ENCODE peak calls at places on chromosome 15, in four cellular contexts. C, X, L and R are unnamed samples.
A peak's percentile ranks its signal among the peaks of the same experiment; 100 is the strongest.

GRCh38 chr15:45157974-45158373 is 28.2 kb downstream of the DUOX1 start:
- DNase-seq in C (no peak), X (no peak), L (no peak), R (no peak)

GRCh38 chr15:72197045-72197459 is 535 bp downstream of the GRAMD2A start:
- DNase-seq in C (no peak), X (no peak), L (no peak), R (no peak)

GRCh38 chr15:52284164-52284563 is 11.4 kb downstream of the MYO5C start:
- DNase-seq in C (no peak), X (no peak), L (no peak), R (no peak)

GRCh38 chr15:97479957-97480356 is 480.5 kb upstream of the ARRDC4 start:
- DNase-seq in C (no peak), X (no peak), L (no peak), R (no peak)

GRCh38 chr15:101664303-101664913 is 12.2 kb upstream of the TM2D3 start:
- DNase-seq in C (no peak), X (no peak), L (no peak), R (no peak)

GRCh38 chr15:91891788-91892187 is 38.3 kb downstream of the SLCO3A1 start:
- DNase-seq in C (peak; percentile 69), X (no peak), L (no peak), R (no peak)

GRCh38 chr15:63465104-63465503 is 39.3 kb upstream of the USP3 start:
- DNase-seq in C (no peak), X (no peak), L (no peak), R (no peak)

GRCh38 chr15:76181705-76182107 is 121.9 kb downstream of the TMEM266 start:
- DNase-seq in C (no peak), X (no peak), L (no peak), R (peak; percentile 78)

GRCh38 chr15:80662756-80663553 is 32.2 kb upstream of the ABHD17C start:
- DNase-seq in C (no peak), X (no peak), L (no peak), R (no peak)

GRCh38 chr15:38564557-38565286 is at the start of gene RASGRP1:
- DNase-seq in C (no peak), X (peak; percentile 89), L (peak; percentile 50), R (no peak)

GRCh38 chr15:35309886-35310285 is 224.8 kb upstream of the NANOGP8 start:
- DNase-seq in C (no peak), X (no peak), L (no peak), R (no peak)

GRCh38 chr15:82371649-82372048 is 22.4 kb upstream of the GOLGA6L10 start:
- DNase-seq in C (no peak), X (no peak), L (no peak), R (no peak)

GRCh38 chr15:69658401-69658945 is 205.9 kb downstream of the RPLP1 start:
- DNase-seq in C (no peak), X (no peak), L (no peak), R (no peak)

GRCh38 chr15:37576952-37577351 is 357.5 kb upstream of the TMCO5A start:
- DNase-seq in C (no peak), X (no peak), L (no peak), R (no peak)